ENCODE peak calls at places on chromosomes 13 and 19, in seven cellular contexts. Z is stimulated activated CD4-positive, alpha-beta T cell treated with anti-CD3 and anti-CD28 coated beads, Interleukin-2, amount 100 ng/mL, for 24 hours; D is thoracic aorta; Q is uterus; S is left colon; T is activated T-helper 1 cell treated with Interleukin-2 at 50 U/mL for 16 hours; B is anterior cingulate cortex. W is an unnamed sample.
A peak's percentile ranks its signal among the peaks of the same experiment; 100 is the strongest.

GRCh38 chr19:3849092-3849491 is 19.7 kb downstream of the ZFR2 start:
- DNase-seq in Z (peak; percentile 29), D (no peak), Q (no peak), S (no peak), T (no peak), B (no peak), W (no peak)

GRCh38 chr13:33794576-33794975 is 23.4 kb upstream of the RFC3 start:
- DNase-seq in Z (no peak), D (no peak), Q (no peak), S (no peak), T (no peak), B (no peak), W (no peak)

GRCh38 chr13:113087923-113088690 is 17.5 kb upstream of the F7 start:
- DNase-seq in Z (no peak), D (no peak), Q (no peak), S (no peak), T (no peak), B (no peak), W (no peak)

GRCh38 chr13:50124536-50125305 is 109.5 kb downstream of the KCNRG start:
- DNase-seq in Z (peak; percentile 91), D (peak; percentile 92), Q (peak; percentile 95), S (peak; percentile 98), T (peak; percentile 93), B (peak; percentile 80), W (peak; percentile 38)

GRCh38 chr13:30421093-30422055 is 919 bp upstream of the UBE2L5 start:
- DNase-seq in Z (peak; percentile 32), D (peak; percentile 62), Q (peak; percentile 93), S (peak; percentile 83), T (peak; percentile 10), B (no peak), W (peak; percentile 58)

GRCh38 chr13:114166381-114167131 is 12.5 kb upstream of the CFAP97D2 start:
- DNase-seq in Z (no peak), D (no peak), Q (peak; percentile 50), S (no peak), T (no peak), B (no peak), W (no peak)

GRCh38 chr13:32587774-32588165 is 1.5 kb downstream of the PDS5B start:
- DNase-seq in Z (no peak), D (no peak), Q (no peak), S (no peak), T (no peak), B (no peak), W (peak; percentile 45)

GRCh38 chr13:23516706-23517105 is 53.5 kb upstream of the TNFRSF19 start:
- DNase-seq in Z (no peak), D (no peak), Q (no peak), S (no peak), T (no peak), B (no peak), W (no peak)

GRCh38 chr13:94444826-94445225 is 34.7 kb downstream of the DCT start:
- DNase-seq in Z (no peak), D (no peak), Q (no peak), S (no peak), T (no peak), B (no peak), W (no peak)

GRCh38 chr19:18332917-18333530 is 7.4 kb upstream of the PGPEP1 start:
- DNase-seq in Z (no peak), D (no peak), Q (no peak), S (no peak), T (no peak), B (no peak), W (no peak)

GRCh38 chr13:77696863-77697207 is 652 bp upstream of the SLAIN1 start:
- DNase-seq in Z (no peak), D (no peak), Q (no peak), S (no peak), T (no peak), B (no peak), W (no peak)

GRCh38 chr19:48862827-48863226 is 5.6 kb downstream of the PLEKHA4 start:
- DNase-seq in Z (no peak), D (no peak), Q (no peak), S (no peak), T (no peak), B (no peak), W (no peak)

GRCh38 chr19:27887946-27888345 is 1325.0 kb downstream of the UQCRFS1 start:
- DNase-seq in Z (no peak), D (no peak), Q (no peak), S (no peak), T (no peak), B (no peak), W (no peak)

GRCh38 chr13:105627270-105627669 is 908.2 kb downstream of the EFNB2 start:
- DNase-seq in Z (no peak), D (no peak), Q (no peak), S (no peak), T (no peak), B (no peak), W (no peak)

GRCh38 chr19:30003862-30004261 is 61.8 kb downstream of the URI1 start:
- DNase-seq in Z (no peak), D (no peak), Q (no peak), S (no peak), T (no peak), B (no peak), W (no peak)